ENCODE peak calls at places on chromosomes 5 and 9, in nine cellular contexts. One of them, this sample, is unnamed.

GRCh38 chr9:7172445-7173115 is 414.8 kb downstream of the KDM4C start:
- DNase-seq in H1: no peak
- DNase-seq in GM23338: no peak
- DNase-seq in upper lobe of left lung: no peak
- DNase-seq in Panc1: no peak
- DNase-seq in GM12891: no peak
- DNase-seq in K562: no peak
- DNase-seq in spleen: no peak
- DNase-seq in stomach: no peak
- DNase-seq in this sample: no peak

GRCh38 chr5:443239-444151 is 519 bp downstream of the EXOC3 start:
- DNase-seq in H1: no peak
- DNase-seq in GM23338: no peak
- DNase-seq in upper lobe of left lung: peak
- DNase-seq in Panc1: no peak
- DNase-seq in GM12891: no peak
- DNase-seq in K562: peak
- DNase-seq in spleen: peak
- DNase-seq in stomach: no peak
- DNase-seq in this sample: no peak

GRCh38 chr9:111804636-111805035 is 9.9 kb upstream of the SHOC1 start:
- DNase-seq in H1: no peak
- DNase-seq in GM23338: no peak
- DNase-seq in upper lobe of left lung: no peak
- DNase-seq in Panc1: no peak
- DNase-seq in GM12891: no peak
- DNase-seq in K562: no peak
- DNase-seq in spleen: no peak
- DNase-seq in stomach: no peak
- DNase-seq in this sample: no peak

GRCh38 chr9:77751341-77752091 is 103.4 kb upstream of the GNA14 start:
- DNase-seq in H1: no peak
- DNase-seq in GM23338: peak
- DNase-seq in upper lobe of left lung: no peak
- DNase-seq in Panc1: no peak
- DNase-seq in GM12891: no peak
- DNase-seq in K562: peak
- DNase-seq in spleen: no peak
- DNase-seq in stomach: no peak
- DNase-seq in this sample: peak

GRCh38 chr5:1101991-1102713 is 9.7 kb downstream of the SLC12A7 start:
- DNase-seq in H1: no peak
- DNase-seq in GM23338: no peak
- DNase-seq in upper lobe of left lung: peak
- DNase-seq in Panc1: no peak
- DNase-seq in GM12891: no peak
- DNase-seq in K562: peak
- DNase-seq in spleen: peak
- DNase-seq in stomach: no peak
- DNase-seq in this sample: no peak

GRCh38 chr5:177523711-177524538 is 7.2 kb upstream of the DDX41 start:
- DNase-seq in H1: no peak
- DNase-seq in GM23338: no peak
- DNase-seq in upper lobe of left lung: no peak
- DNase-seq in Panc1: no peak
- DNase-seq in GM12891: no peak
- DNase-seq in K562: no peak
- DNase-seq in spleen: peak
- DNase-seq in stomach: no peak
- DNase-seq in this sample: no peak

GRCh38 chr9:97516111-97516510 is 14.6 kb downstream of the TMOD1 start:
- DNase-seq in H1: no peak
- DNase-seq in GM23338: no peak
- DNase-seq in upper lobe of left lung: no peak
- DNase-seq in Panc1: no peak
- DNase-seq in GM12891: no peak
- DNase-seq in K562: no peak
- DNase-seq in spleen: no peak
- DNase-seq in stomach: no peak
- DNase-seq in this sample: no peak

GRCh38 chr9:95075700-95076099 is 241.8 kb downstream of the FANCC start:
- DNase-seq in H1: no peak
- DNase-seq in GM23338: no peak
- DNase-seq in upper lobe of left lung: peak
- DNase-seq in Panc1: no peak
- DNase-seq in GM12891: no peak
- DNase-seq in K562: no peak
- DNase-seq in spleen: no peak
- DNase-seq in stomach: peak
- DNase-seq in this sample: no peak

GRCh38 chr5:77138981-77139380 is 51.9 kb upstream of the ZBED3 start:
- DNase-seq in H1: no peak
- DNase-seq in GM23338: no peak
- DNase-seq in upper lobe of left lung: no peak
- DNase-seq in Panc1: no peak
- DNase-seq in GM12891: no peak
- DNase-seq in K562: no peak
- DNase-seq in spleen: no peak
- DNase-seq in stomach: no peak
- DNase-seq in this sample: no peak

GRCh38 chr5:170179626-170180025 is 53.2 kb upstream of the C5orf58 start:
- DNase-seq in H1: no peak
- DNase-seq in GM23338: no peak
- DNase-seq in upper lobe of left lung: no peak
- DNase-seq in Panc1: no peak
- DNase-seq in GM12891: no peak
- DNase-seq in K562: no peak
- DNase-seq in spleen: no peak
- DNase-seq in stomach: no peak
- DNase-seq in this sample: no peak

GRCh38 chr5:103774736-103775135 is 212.1 kb upstream of the NUDT12 start:
- DNase-seq in H1: no peak
- DNase-seq in GM23338: no peak
- DNase-seq in upper lobe of left lung: no peak
- DNase-seq in Panc1: no peak
- DNase-seq in GM12891: no peak
- DNase-seq in K562: no peak
- DNase-seq in spleen: no peak
- DNase-seq in stomach: no peak
- DNase-seq in this sample: no peak

GRCh38 chr5:67104859-67105258 is 91.7 kb downstream of the CD180 start:
- DNase-seq in H1: no peak
- DNase-seq in GM23338: no peak
- DNase-seq in upper lobe of left lung: no peak
- DNase-seq in Panc1: no peak
- DNase-seq in GM12891: no peak
- DNase-seq in K562: no peak
- DNase-seq in spleen: no peak
- DNase-seq in stomach: no peak
- DNase-seq in this sample: no peak

GRCh38 chr9:107410045-107410819 is 79.3 kb downstream of the KLF4 start:
- DNase-seq in H1: no peak
- DNase-seq in GM23338: no peak
- DNase-seq in upper lobe of left lung: no peak
- DNase-seq in Panc1: no peak
- DNase-seq in GM12891: no peak
- DNase-seq in K562: no peak
- DNase-seq in spleen: no peak
- DNase-seq in stomach: no peak
- DNase-seq in this sample: no peak

GRCh38 chr9:136700959-136701664 is 11.3 kb upstream of the DIPK1B start:
- DNase-seq in H1: peak
- DNase-seq in GM23338: no peak
- DNase-seq in upper lobe of left lung: no peak
- DNase-seq in Panc1: no peak
- DNase-seq in GM12891: peak
- DNase-seq in K562: no peak
- DNase-seq in spleen: peak
- DNase-seq in stomach: no peak
- DNase-seq in this sample: no peak

GRCh38 chr5:14302343-14302742 is 159.2 kb downstream of the TRIO start:
- DNase-seq in H1: no peak
- DNase-seq in GM23338: no peak
- DNase-seq in upper lobe of left lung: no peak
- DNase-seq in Panc1: no peak
- DNase-seq in GM12891: no peak
- DNase-seq in K562: no peak
- DNase-seq in spleen: no peak
- DNase-seq in stomach: no peak
- DNase-seq in this sample: no peak

GRCh38 chr9:129309041-129309430 is 131.0 kb upstream of the IER5L start:
- DNase-seq in H1: no peak
- DNase-seq in GM23338: no peak
- DNase-seq in upper lobe of left lung: peak
- DNase-seq in Panc1: no peak
- DNase-seq in GM12891: no peak
- DNase-seq in K562: no peak
- DNase-seq in spleen: peak
- DNase-seq in stomach: peak
- DNase-seq in this sample: no peak

GRCh38 chr5:167945542-167946384 is 345.7 kb upstream of the WWC1 start:
- DNase-seq in H1: no peak
- DNase-seq in GM23338: no peak
- DNase-seq in upper lobe of left lung: no peak
- DNase-seq in Panc1: no peak
- DNase-seq in GM12891: no peak
- DNase-seq in K562: no peak
- DNase-seq in spleen: no peak
- DNase-seq in stomach: no peak
- DNase-seq in this sample: no peak

DNA sequence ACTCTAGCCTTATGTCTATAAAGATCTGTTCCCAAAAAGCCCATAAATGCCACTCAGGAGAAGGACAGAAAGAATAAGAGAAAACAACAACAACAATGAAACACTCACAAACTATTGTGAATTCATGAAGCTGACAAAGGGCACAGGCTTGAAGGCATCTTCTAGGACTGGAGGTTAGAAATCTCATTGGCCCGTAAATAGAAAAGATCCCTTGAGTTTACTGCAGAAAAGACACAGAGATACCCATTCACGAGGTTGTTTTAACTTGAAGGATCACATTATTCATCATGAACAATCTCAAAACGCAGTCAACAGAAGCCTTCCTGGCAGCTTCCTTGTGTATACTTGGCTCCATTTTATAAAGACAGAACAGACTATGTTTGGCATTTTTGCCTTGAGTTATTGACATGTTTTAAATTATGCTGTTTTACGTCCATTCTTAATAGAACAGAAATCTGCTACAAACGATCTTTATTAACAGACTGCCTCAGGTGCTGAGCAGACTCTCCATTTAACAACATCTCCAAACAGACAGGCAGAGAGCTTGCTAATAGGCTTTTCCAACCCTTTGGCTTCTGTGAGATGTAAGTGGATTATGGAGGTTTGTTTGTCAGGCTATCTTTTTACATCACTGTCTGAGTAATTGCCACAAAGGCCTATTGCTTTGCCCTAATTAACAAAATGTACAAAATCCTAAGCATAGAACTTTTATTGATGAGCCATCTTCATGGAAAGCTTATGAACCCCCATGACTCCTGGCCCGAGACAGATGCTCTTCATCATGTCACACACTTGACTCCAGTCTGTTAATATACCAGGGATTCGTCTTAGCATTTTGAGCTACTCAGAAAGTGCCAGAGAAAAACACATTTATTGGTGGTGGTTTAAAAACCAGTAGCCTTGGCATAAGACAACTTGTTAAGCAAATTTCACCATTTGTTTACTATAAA is 735.3 kb upstream of the ZNF608 start:
- DNase-seq in H1: no peak
- DNase-seq in GM23338: no peak
- DNase-seq in upper lobe of left lung: no peak
- DNase-seq in Panc1: no peak
- DNase-seq in GM12891: no peak
- DNase-seq in K562: no peak
- DNase-seq in spleen: no peak
- DNase-seq in stomach: no peak
- DNase-seq in this sample: no peak
- TF ChIP-seq POLR2AphosphoS5 in H1: no peak
- TF ChIP-seq POLR2AphosphoS5 in GM23338: no peak
- TF ChIP-seq POLR2AphosphoS5 in upper lobe of left lung: no peak
- TF ChIP-seq POLR2AphosphoS5 in Panc1: no peak
- TF ChIP-seq POLR2AphosphoS5 in GM12891: no peak
- TF ChIP-seq POLR2AphosphoS5 in K562: no peak
- TF ChIP-seq POLR2AphosphoS5 in spleen: no peak
- TF ChIP-seq POLR2AphosphoS5 in stomach: no peak
- TF ChIP-seq POLR2AphosphoS5 in this sample: no peak

GRCh38 chr5:59540366-59540765 is 353.2 kb downstream of the PDE4D start:
- DNase-seq in H1: no peak
- DNase-seq in GM23338: peak
- DNase-seq in upper lobe of left lung: no peak
- DNase-seq in Panc1: no peak
- DNase-seq in GM12891: no peak
- DNase-seq in K562: no peak
- DNase-seq in spleen: no peak
- DNase-seq in stomach: peak
- DNase-seq in this sample: no peak
- TF ChIP-seq POLR2AphosphoS5 in H1: no peak
- TF ChIP-seq POLR2AphosphoS5 in GM23338: no peak
- TF ChIP-seq POLR2AphosphoS5 in upper lobe of left lung: no peak
- TF ChIP-seq POLR2AphosphoS5 in Panc1: no peak
- TF ChIP-seq POLR2AphosphoS5 in GM12891: no peak
- TF ChIP-seq POLR2AphosphoS5 in K562: no peak
- TF ChIP-seq POLR2AphosphoS5 in spleen: no peak
- TF ChIP-seq POLR2AphosphoS5 in stomach: no peak
- TF ChIP-seq POLR2AphosphoS5 in this sample: no peak

GRCh38 chr5:102600964-102601363 is 102.2 kb upstream of the SLCO6A1 start:
- DNase-seq in H1: no peak
- DNase-seq in GM23338: no peak
- DNase-seq in upper lobe of left lung: no peak
- DNase-seq in Panc1: no peak
- DNase-seq in GM12891: no peak
- DNase-seq in K562: no peak
- DNase-seq in spleen: no peak
- DNase-seq in stomach: no peak
- DNase-seq in this sample: no peak
- TF ChIP-seq POLR2AphosphoS5 in H1: no peak
- TF ChIP-seq POLR2AphosphoS5 in GM23338: no peak
- TF ChIP-seq POLR2AphosphoS5 in upper lobe of left lung: no peak
- TF ChIP-seq POLR2AphosphoS5 in Panc1: no peak
- TF ChIP-seq POLR2AphosphoS5 in GM12891: no peak
- TF ChIP-seq POLR2AphosphoS5 in K562: no peak
- TF ChIP-seq POLR2AphosphoS5 in spleen: no peak
- TF ChIP-seq POLR2AphosphoS5 in stomach: no peak
- TF ChIP-seq POLR2AphosphoS5 in this sample: no peak

DNA sequence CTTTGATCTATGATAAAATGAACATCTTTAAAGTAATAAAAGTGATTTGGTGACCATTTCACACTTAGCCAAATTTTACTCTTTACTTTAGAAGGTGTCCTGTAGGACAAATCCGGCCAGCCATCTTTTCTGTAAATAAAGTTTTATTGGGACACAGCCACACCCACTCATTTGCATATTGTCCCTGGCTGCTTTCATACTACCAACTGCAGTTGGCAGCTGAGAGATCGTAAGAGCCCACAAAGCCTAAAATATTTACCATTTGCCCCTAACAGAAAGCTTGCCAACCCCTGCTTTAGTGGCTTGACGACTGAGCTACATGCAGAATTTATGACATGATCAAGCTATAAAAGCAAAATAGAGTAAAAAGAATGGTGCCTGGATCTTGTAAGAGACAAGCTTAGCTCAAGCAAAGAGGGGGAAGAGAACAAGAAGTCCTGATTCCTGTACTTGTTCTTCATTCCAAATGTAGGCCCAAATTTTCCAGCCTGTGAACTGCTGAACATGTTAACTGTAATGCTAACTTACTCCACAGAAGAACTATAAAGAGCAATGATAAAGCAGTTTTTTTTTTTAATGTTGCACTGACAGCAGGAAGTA is 7.4 kb upstream of the FBXO10 start:
- DNase-seq in H1: no peak
- DNase-seq in GM23338: no peak
- DNase-seq in upper lobe of left lung: no peak
- DNase-seq in Panc1: no peak
- DNase-seq in GM12891: no peak
- DNase-seq in K562: no peak
- DNase-seq in spleen: no peak
- DNase-seq in stomach: no peak
- DNase-seq in this sample: no peak
- TF ChIP-seq POLR2AphosphoS5 in H1: no peak
- TF ChIP-seq POLR2AphosphoS5 in GM23338: no peak
- TF ChIP-seq POLR2AphosphoS5 in upper lobe of left lung: no peak
- TF ChIP-seq POLR2AphosphoS5 in Panc1: no peak
- TF ChIP-seq POLR2AphosphoS5 in GM12891: no peak
- TF ChIP-seq POLR2AphosphoS5 in K562: no peak
- TF ChIP-seq POLR2AphosphoS5 in spleen: no peak
- TF ChIP-seq POLR2AphosphoS5 in stomach: no peak
- TF ChIP-seq POLR2AphosphoS5 in this sample: no peak

This sample was measured in SK-N-MC.